ENCODE peak calls at places on chromosomes 12 and 14, in ten cellular contexts. One of them, this sample, is unnamed.

GRCh38 chr12:47028981-47029708 is 50.3 kb upstream of the PCED1B start:
- DNase-seq in pancreas: no peak
- DNase-seq in sigmoid colon: no peak
- DNase-seq in lung: no peak
- DNase-seq in GM06990: no peak
- DNase-seq in AG10803: no peak
- DNase-seq in hepatocyte: no peak
- DNase-seq in MM.1S: no peak
- DNase-seq in HCT116: no peak
- DNase-seq in fibroblast of mammary gland: no peak
- DNase-seq in this sample: no peak

GRCh38 chr12:13195848-13196301 is 651 bp upstream of the EMP1 start:
- DNase-seq in HCT116: no peak
- DNase-seq in sigmoid colon: peak
- DNase-seq in AG10803: peak
- DNase-seq in fibroblast of mammary gland: peak
- DNase-seq in GM06990: no peak
- DNase-seq in MM.1S: no peak
- DNase-seq in hepatocyte: peak
- DNase-seq in lung: no peak
- DNase-seq in pancreas: no peak
- DNase-seq in this sample: peak

GRCh38 chr12:116537149-116537904 is 21.9 kb upstream of the MAP1LC3B2 start:
- DNase-seq in HCT116: no peak
- DNase-seq in fibroblast of mammary gland: no peak
- DNase-seq in sigmoid colon: no peak
- DNase-seq in lung: no peak
- DNase-seq in AG10803: no peak
- DNase-seq in pancreas: no peak
- DNase-seq in GM06990: peak
- DNase-seq in hepatocyte: no peak
- DNase-seq in MM.1S: peak
- DNase-seq in this sample: no peak

GRCh38 chr14:49418789-49419188 is 167.4 kb downstream of the RPS29 start:
- DNase-seq in AG10803: no peak
- DNase-seq in pancreas: no peak
- DNase-seq in sigmoid colon: no peak
- DNase-seq in lung: no peak
- DNase-seq in hepatocyte: no peak
- DNase-seq in MM.1S: no peak
- DNase-seq in HCT116: no peak
- DNase-seq in fibroblast of mammary gland: peak
- DNase-seq in GM06990: no peak
- DNase-seq in this sample: no peak

GRCh38 chr12:79358716-79359341 is 331.9 kb downstream of the PAWR start:
- DNase-seq in MM.1S: peak
- DNase-seq in GM06990: no peak
- DNase-seq in sigmoid colon: no peak
- DNase-seq in lung: no peak
- DNase-seq in hepatocyte: no peak
- DNase-seq in pancreas: no peak
- DNase-seq in AG10803: peak
- DNase-seq in fibroblast of mammary gland: peak
- DNase-seq in HCT116: no peak
- DNase-seq in this sample: peak

GRCh38 chr12:7935464-7935772 is 569 bp downstream of the SLC2A3 start:
- DNase-seq in HCT116: no peak
- DNase-seq in fibroblast of mammary gland: no peak
- DNase-seq in lung: no peak
- DNase-seq in hepatocyte: no peak
- DNase-seq in AG10803: no peak
- DNase-seq in sigmoid colon: no peak
- DNase-seq in pancreas: no peak
- DNase-seq in MM.1S: no peak
- DNase-seq in GM06990: no peak
- DNase-seq in this sample: no peak

GRCh38 chr12:95601626-95602025 is 50.4 kb upstream of the USP44 start:
- DNase-seq in AG10803: peak
- DNase-seq in hepatocyte: no peak
- DNase-seq in sigmoid colon: no peak
- DNase-seq in lung: no peak
- DNase-seq in pancreas: no peak
- DNase-seq in fibroblast of mammary gland: peak
- DNase-seq in GM06990: no peak
- DNase-seq in MM.1S: no peak
- DNase-seq in HCT116: no peak
- DNase-seq in this sample: peak

GRCh38 chr12:6072302-6072752 is 52.1 kb downstream of the VWF start:
- DNase-seq in lung: no peak
- DNase-seq in fibroblast of mammary gland: peak
- DNase-seq in hepatocyte: no peak
- DNase-seq in MM.1S: no peak
- DNase-seq in sigmoid colon: no peak
- DNase-seq in AG10803: peak
- DNase-seq in pancreas: no peak
- DNase-seq in HCT116: no peak
- DNase-seq in GM06990: no peak
- DNase-seq in this sample: peak

GRCh38 chr14:36529062-36529461 is 9.0 kb upstream of the NKX2-1 start:
- DNase-seq in sigmoid colon: no peak
- DNase-seq in MM.1S: peak
- DNase-seq in AG10803: no peak
- DNase-seq in lung: no peak
- DNase-seq in GM06990: no peak
- DNase-seq in pancreas: no peak
- DNase-seq in fibroblast of mammary gland: no peak
- DNase-seq in hepatocyte: no peak
- DNase-seq in HCT116: no peak
- DNase-seq in this sample: no peak

GRCh38 chr12:52168019-52168717 is 23.6 kb downstream of the KRT80 start:
- DNase-seq in lung: no peak
- DNase-seq in HCT116: no peak
- DNase-seq in pancreas: no peak
- DNase-seq in MM.1S: no peak
- DNase-seq in AG10803: no peak
- DNase-seq in hepatocyte: peak
- DNase-seq in fibroblast of mammary gland: peak
- DNase-seq in sigmoid colon: no peak
- DNase-seq in GM06990: no peak
- DNase-seq in this sample: peak

GRCh38 chr12:14454098-14454907 is 88.8 kb downstream of the ATF7IP start:
- DNase-seq in hepatocyte: peak
- DNase-seq in GM06990: peak
- DNase-seq in HCT116: peak
- DNase-seq in sigmoid colon: no peak
- DNase-seq in MM.1S: peak
- DNase-seq in AG10803: peak
- DNase-seq in lung: no peak
- DNase-seq in fibroblast of mammary gland: peak
- DNase-seq in pancreas: no peak
- DNase-seq in this sample: peak

GRCh38 chr12:27361372-27361771 is 28.7 kb downstream of the BMAL2 start:
- DNase-seq in hepatocyte: no peak
- DNase-seq in fibroblast of mammary gland: peak
- DNase-seq in AG10803: peak
- DNase-seq in HCT116: no peak
- DNase-seq in MM.1S: no peak
- DNase-seq in lung: no peak
- DNase-seq in pancreas: no peak
- DNase-seq in sigmoid colon: no peak
- DNase-seq in GM06990: no peak
- DNase-seq in this sample: no peak

GRCh38 chr14:89721330-89721729 is 233.2 kb downstream of the EFCAB11 start:
- DNase-seq in hepatocyte: no peak
- DNase-seq in GM06990: no peak
- DNase-seq in HCT116: no peak
- DNase-seq in MM.1S: no peak
- DNase-seq in sigmoid colon: no peak
- DNase-seq in pancreas: no peak
- DNase-seq in lung: no peak
- DNase-seq in AG10803: no peak
- DNase-seq in fibroblast of mammary gland: no peak
- DNase-seq in this sample: no peak

GRCh38 chr14:80606347-80606772 is 335.2 kb downstream of the CEP128 start:
- DNase-seq in hepatocyte: no peak
- DNase-seq in fibroblast of mammary gland: no peak
- DNase-seq in sigmoid colon: no peak
- DNase-seq in MM.1S: no peak
- DNase-seq in GM06990: no peak
- DNase-seq in lung: no peak
- DNase-seq in HCT116: no peak
- DNase-seq in AG10803: no peak
- DNase-seq in pancreas: no peak
- DNase-seq in this sample: peak

GRCh38 chr12:15710860-15711510 is 78.2 kb downstream of the EPS8 start:
- DNase-seq in AG10803: no peak
- DNase-seq in lung: no peak
- DNase-seq in MM.1S: no peak
- DNase-seq in HCT116: no peak
- DNase-seq in pancreas: no peak
- DNase-seq in sigmoid colon: no peak
- DNase-seq in hepatocyte: no peak
- DNase-seq in fibroblast of mammary gland: no peak
- DNase-seq in GM06990: no peak
- DNase-seq in this sample: no peak
- H3K4me3 ChIP-seq in AG10803: no peak
- H3K4me3 ChIP-seq in lung: no peak
- H3K4me3 ChIP-seq in MM.1S: no peak
- H3K4me3 ChIP-seq in HCT116: no peak
- H3K4me3 ChIP-seq in pancreas: no peak
- H3K4me3 ChIP-seq in sigmoid colon: no peak
- H3K4me3 ChIP-seq in hepatocyte: no peak
- H3K4me3 ChIP-seq in fibroblast of mammary gland: no peak
- H3K4me3 ChIP-seq in GM06990: no peak
- H3K4me3 ChIP-seq in this sample: no peak

GRCh38 chr14:106883218-106883692 is 1356.9 kb downstream of the TMEM121 start:
- DNase-seq in MM.1S: no peak
- DNase-seq in hepatocyte: no peak
- DNase-seq in HCT116: no peak
- DNase-seq in GM06990: peak
- DNase-seq in lung: no peak
- DNase-seq in sigmoid colon: no peak
- DNase-seq in AG10803: no peak
- DNase-seq in pancreas: no peak
- DNase-seq in fibroblast of mammary gland: no peak
- DNase-seq in this sample: peak

GRCh38 chr14:106877527-106877926 is 1351.1 kb downstream of the TMEM121 start:
- DNase-seq in MM.1S: no peak
- DNase-seq in hepatocyte: no peak
- DNase-seq in sigmoid colon: no peak
- DNase-seq in pancreas: no peak
- DNase-seq in lung: no peak
- DNase-seq in AG10803: no peak
- DNase-seq in HCT116: no peak
- DNase-seq in GM06990: no peak
- DNase-seq in fibroblast of mammary gland: no peak
- DNase-seq in this sample: no peak

GRCh38 chr14:106875503-106875902 is 1349.1 kb downstream of the TMEM121 start:
- DNase-seq in sigmoid colon: no peak
- DNase-seq in fibroblast of mammary gland: no peak
- DNase-seq in MM.1S: peak
- DNase-seq in GM06990: peak
- DNase-seq in HCT116: no peak
- DNase-seq in lung: no peak
- DNase-seq in AG10803: no peak
- DNase-seq in hepatocyte: no peak
- DNase-seq in pancreas: no peak
- DNase-seq in this sample: no peak

GRCh38 chr14:106876711-106877110 is 1350.3 kb downstream of the TMEM121 start:
- DNase-seq in lung: no peak
- DNase-seq in AG10803: no peak
- DNase-seq in hepatocyte: no peak
- DNase-seq in GM06990: no peak
- DNase-seq in MM.1S: no peak
- DNase-seq in HCT116: no peak
- DNase-seq in fibroblast of mammary gland: no peak
- DNase-seq in pancreas: no peak
- DNase-seq in sigmoid colon: no peak
- DNase-seq in this sample: no peak

GRCh38 chr14:106879241-106879640 is 1352.9 kb downstream of the TMEM121 start:
- DNase-seq in GM06990: peak
- DNase-seq in hepatocyte: no peak
- DNase-seq in lung: no peak
- DNase-seq in MM.1S: peak
- DNase-seq in HCT116: peak
- DNase-seq in pancreas: no peak
- DNase-seq in AG10803: no peak
- DNase-seq in fibroblast of mammary gland: peak
- DNase-seq in sigmoid colon: no peak
- DNase-seq in this sample: no peak
- TF ChIP-seq CTCF in GM06990: peak
- TF ChIP-seq CTCF in hepatocyte: no peak
- TF ChIP-seq CTCF in lung: no peak
- TF ChIP-seq CTCF in MM.1S: peak
- TF ChIP-seq CTCF in HCT116: peak
- TF ChIP-seq CTCF in pancreas: no peak
- TF ChIP-seq CTCF in AG10803: no peak
- TF ChIP-seq CTCF in fibroblast of mammary gland: peak
- TF ChIP-seq CTCF in sigmoid colon: no peak
- TF ChIP-seq CTCF in this sample: peak

DNA sequence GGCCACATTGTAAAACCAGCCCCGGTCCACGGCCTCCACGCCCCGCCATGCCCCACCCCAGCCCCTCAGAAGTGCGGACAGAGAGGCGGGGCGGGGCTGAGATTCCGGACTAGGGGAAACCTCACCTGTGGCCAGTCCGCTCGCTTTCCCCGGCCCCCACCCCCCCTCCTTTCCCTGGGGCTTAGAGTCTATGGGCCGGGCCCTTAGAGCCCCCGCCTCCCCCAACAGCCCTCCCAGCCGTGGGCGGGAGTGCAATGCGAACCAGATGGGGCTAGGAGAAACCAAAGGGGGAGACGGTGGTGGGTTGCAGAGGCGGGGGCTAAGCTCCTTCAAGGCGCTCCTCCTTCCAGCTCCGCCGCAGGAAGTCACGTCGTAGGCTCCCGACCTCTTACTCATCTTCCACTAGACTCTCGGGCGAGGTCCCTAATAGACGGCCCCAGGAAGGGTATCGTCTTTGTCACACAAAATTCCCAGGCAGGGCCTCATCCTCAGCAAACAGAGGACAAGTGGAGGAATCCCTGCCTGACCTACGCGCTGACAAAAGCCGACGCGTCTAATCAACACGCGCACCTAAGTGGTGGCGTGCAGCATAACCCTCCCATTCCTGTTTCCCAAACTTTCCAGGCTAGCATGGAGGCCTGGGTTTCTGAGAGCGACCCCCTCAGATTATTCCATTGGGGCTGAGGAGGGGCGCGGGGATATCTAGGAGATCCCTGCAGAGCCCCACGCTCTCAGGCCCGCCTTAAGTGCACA is 1.0 kb upstream of the NAB2 start:
- DNase-seq in MM.1S: peak
- DNase-seq in HCT116: peak
- DNase-seq in pancreas: peak
- DNase-seq in lung: peak
- DNase-seq in hepatocyte: peak
- DNase-seq in sigmoid colon: peak
- DNase-seq in AG10803: peak
- DNase-seq in fibroblast of mammary gland: peak
- DNase-seq in GM06990: no peak
- DNase-seq in this sample: peak
- H3K4me3 ChIP-seq in MM.1S: peak
- H3K4me3 ChIP-seq in HCT116: peak
- H3K4me3 ChIP-seq in pancreas: peak
- H3K4me3 ChIP-seq in lung: peak
- H3K4me3 ChIP-seq in hepatocyte: peak
- H3K4me3 ChIP-seq in sigmoid colon: peak
- H3K4me3 ChIP-seq in AG10803: peak
- H3K4me3 ChIP-seq in fibroblast of mammary gland: peak
- H3K4me3 ChIP-seq in GM06990: peak
- H3K4me3 ChIP-seq in this sample: peak

GRCh38 chr14:95611293-95611880 is 74.8 kb upstream of the TCL1B start:
- DNase-seq in pancreas: no peak
- DNase-seq in HCT116: no peak
- DNase-seq in fibroblast of mammary gland: no peak
- DNase-seq in lung: no peak
- DNase-seq in MM.1S: no peak
- DNase-seq in hepatocyte: no peak
- DNase-seq in sigmoid colon: no peak
- DNase-seq in GM06990: no peak
- DNase-seq in AG10803: no peak
- DNase-seq in this sample: no peak
- TF ChIP-seq CTCF in pancreas: no peak
- TF ChIP-seq CTCF in HCT116: no peak
- TF ChIP-seq CTCF in fibroblast of mammary gland: no peak
- TF ChIP-seq CTCF in lung: no peak
- TF ChIP-seq CTCF in MM.1S: no peak
- TF ChIP-seq CTCF in hepatocyte: no peak
- TF ChIP-seq CTCF in sigmoid colon: no peak
- TF ChIP-seq CTCF in GM06990: peak
- TF ChIP-seq CTCF in AG10803: no peak
- TF ChIP-seq CTCF in this sample: no peak